ENCODE peak calls at places on chromosomes 6 and 20, in seven cellular contexts. J is NCI-H1436 treated with DMSO at 0.1 percent for 48 hours, Y is GM10248, E is AG10803, S is BJ, Q is GM12878, X is T-helper 9 cell. V is an unnamed sample.

GRCh38 chr6:35299674-35300073 is 2.1 kb downstream of the DEF6 start:
- DNase-seq in X (no peak), Q (no peak), J (no peak), S (no peak), E (no peak), Y (no peak), V (no peak)

GRCh38 chr6:25122001-25122400 is 157.2 kb upstream of the CARMIL1 start:
- DNase-seq in J (no peak), Y (no peak), S (no peak), E (peak; percentile 61), X (no peak), Q (no peak), V (no peak)

GRCh38 chr6:33725222-33725621 is 13.7 kb upstream of the UQCC2 start:
- DNase-seq in J (no peak), X (no peak), S (no peak), Y (no peak), Q (no peak), E (no peak), V (no peak)

GRCh38 chr6:71406871-71407860 is 118.6 kb downstream of the OGFRL1 start:
- DNase-seq in Y (no peak), Q (no peak), S (no peak), J (no peak), E (no peak), X (no peak), V (no peak)

GRCh38 chr6:138377844-138378243 is at the start of gene SMIM28:
- DNase-seq in J (no peak), S (no peak), X (no peak), E (no peak), Q (no peak), Y (no peak), V (no peak)

GRCh38 chr6:55131616-55132015 is 42.7 kb upstream of the HCRTR2 start:
- DNase-seq in J (no peak), X (no peak), E (no peak), S (no peak), Y (no peak), Q (no peak), V (no peak)

GRCh38 chr20:37384683-37385174 is 38.8 kb downstream of the SRC start:
- DNase-seq in J (no peak), Q (no peak), S (no peak), Y (peak; percentile 89), X (peak; percentile 74), E (peak; percentile 52), V (peak; percentile 84)

GRCh38 chr20:63178445-63178818 is 37.5 kb downstream of the YTHDF1 start:
- DNase-seq in Y (no peak), J (no peak), X (no peak), S (no peak), Q (no peak), E (no peak), V (no peak)

GRCh38 chr20:16459019-16459700 is 114.1 kb downstream of the KIF16B start:
- DNase-seq in Y (no peak), Q (no peak), J (no peak), X (no peak), E (peak; percentile 84), S (peak; percentile 41), V (no peak)

GRCh38 chr6:136676075-136676474 is 116.2 kb downstream of the MAP3K5 start:
- DNase-seq in E (no peak), Q (no peak), X (no peak), Y (no peak), J (no peak), S (no peak), V (no peak)

GRCh38 chr6:27720607-27721580 is 191.3 kb downstream of the OR2B2 start:
- DNase-seq in S (no peak), X (no peak), Q (no peak), J (no peak), E (peak; percentile 2), Y (peak; percentile 27), V (peak; percentile 53)

GRCh38 chr20:61105395-61105794 is 146.7 kb upstream of the CDH4 start:
- DNase-seq in S (no peak), J (no peak), Y (no peak), Q (no peak), X (no peak), E (no peak), V (no peak)

GRCh38 chr6:26232950-26233607 is 131.9 kb upstream of the BTN3A2 start:
- DNase-seq in S (no peak), E (no peak), J (no peak), Y (no peak), X (no peak), Q (peak; percentile 55), V (peak; percentile 75)

GRCh38 chr20:542777-543368 is 717 bp downstream of the CSNK2A1 start:
- DNase-seq in Q (no peak), E (no peak), X (no peak), S (no peak), J (no peak), Y (peak; percentile 57), V (no peak)

GRCh38 chr20:20413801-20414200 is 45.9 kb downstream of the INSM1 start:
- DNase-seq in J (no peak), Q (no peak), S (no peak), Y (no peak), E (no peak), X (no peak), V (no peak)

GRCh38 chr6:103783344-103783743 is 1076.4 kb downstream of the HACE1 start:
- DNase-seq in S (no peak), J (no peak), Y (no peak), Q (no peak), X (no peak), E (no peak), V (no peak)

GRCh38 chr20:50506270-50506579 is 4.0 kb upstream of the PTPN1 start:
- DNase-seq in E (no peak), X (no peak), J (no peak), Q (no peak), Y (no peak), S (no peak), V (no peak)

GRCh38 chr6:2708456-2708855 is 42.3 kb downstream of the MYLK4 start:
- DNase-seq in Q (no peak), J (no peak), S (no peak), E (no peak), X (no peak), Y (no peak), V (no peak)

V was measured in GM06990.